ENCODE peak calls at places on chromosomes 13 and 19, in six cellular contexts. W is kidney, B is BJ, C is PC-3, O is H1, H is transverse colon. S is an unnamed sample.
A peak's percentile ranks its signal among the peaks of the same experiment; 100 is the strongest.

GRCh38 chr19:51727349-51727880 is 3.6 kb upstream of the HAS1 start:
- DNase-seq in O (no peak), W (no peak), H (no peak), B (no peak), C (peak; percentile 75), S (no peak)

GRCh38 chr13:79990048-79990447 is 350.9 kb downstream of the SPRY2 start:
- DNase-seq in W (no peak), O (no peak), H (no peak), C (no peak), B (no peak), S (no peak)

GRCh38 chr19:19385900-19386339 is 19.6 kb upstream of the GATAD2A start:
- DNase-seq in B (no peak), C (no peak), W (peak; percentile 91), H (no peak), O (peak; percentile 74), S (no peak)

GRCh38 chr13:33100876-33101275 is 84.7 kb downstream of the KL start:
- DNase-seq in H (no peak), B (no peak), C (no peak), O (no peak), W (no peak), S (no peak)

GRCh38 chr19:39351537-39352037 is 9.4 kb downstream of the SAMD4B start:
- DNase-seq in B (no peak), O (no peak), W (no peak), C (no peak), H (no peak), S (no peak)

GRCh38 chr19:45729774-45730388 is 815 bp downstream of the FBXO46 start:
- DNase-seq in W (no peak), O (peak; percentile 51), B (no peak), C (no peak), H (peak; percentile 29), S (no peak)

GRCh38 chr13:112204881-112205327 is 138.0 kb downstream of the SOX1 start:
- DNase-seq in C (no peak), W (no peak), H (no peak), O (peak; percentile 69), B (no peak), S (no peak)

GRCh38 chr19:46786236-46787039 is 2.0 kb downstream of the SLC1A5 start:
- DNase-seq in W (peak; percentile 90), H (peak; percentile 79), O (peak; percentile 61), B (peak; percentile 67), C (peak; percentile 66), S (no peak)

GRCh38 chr13:23615677-23616076 is 45.5 kb downstream of the TNFRSF19 start:
- DNase-seq in H (no peak), O (no peak), W (no peak), C (no peak), B (no peak), S (peak; percentile 93)

GRCh38 chr13:20191311-20191901 is 1.3 kb downstream of the GJB2 start:
- DNase-seq in B (no peak), H (peak; percentile 76), C (peak; percentile 72), O (peak; percentile 55), W (peak; percentile 70), S (no peak)

GRCh38 chr13:38763446-38764381 is 76.8 kb downstream of the FREM2 start:
- DNase-seq in H (no peak), C (peak; percentile 44), W (no peak), O (no peak), B (no peak), S (no peak)

GRCh38 chr13:100627142-100627541 is 38.6 kb upstream of the GGACT start:
- DNase-seq in C (no peak), O (no peak), B (no peak), H (no peak), W (no peak), S (no peak)

GRCh38 chr19:55493052-55493649 is 4.9 kb downstream of the SSC5D start:
- DNase-seq in H (no peak), C (no peak), O (no peak), B (no peak), W (no peak), S (no peak)

GRCh38 chr13:99085846-99086148 is 107.9 kb upstream of the DOCK9 start:
- DNase-seq in W (no peak), O (peak; percentile 66), C (no peak), B (no peak), H (no peak), S (no peak)

GRCh38 chr13:51451467-51452390 is 1.1 kb downstream of the INTS6 start:
- DNase-seq in O (peak; percentile 77), W (peak; percentile 95), C (peak; percentile 50), B (no peak), H (peak; percentile 88), S (no peak)

GRCh38 chr13:74288361-74288911 is 154.2 kb upstream of the KLF12 start:
- DNase-seq in C (no peak), H (peak; percentile 49), W (peak; percentile 59), O (peak; percentile 47), B (no peak), S (no peak)

GRCh38 chr13:39766464-39767167 is 111.2 kb downstream of the COG6 start:
- DNase-seq in W (no peak), O (no peak), H (no peak), B (no peak), C (no peak), S (no peak)

GRCh38 chr13:75771818-75772217 is 135.7 kb downstream of the LMO7 start:
- DNase-seq in W (no peak), C (peak; percentile 80), H (no peak), O (no peak), B (no peak), S (peak; percentile 81)

DNA sequence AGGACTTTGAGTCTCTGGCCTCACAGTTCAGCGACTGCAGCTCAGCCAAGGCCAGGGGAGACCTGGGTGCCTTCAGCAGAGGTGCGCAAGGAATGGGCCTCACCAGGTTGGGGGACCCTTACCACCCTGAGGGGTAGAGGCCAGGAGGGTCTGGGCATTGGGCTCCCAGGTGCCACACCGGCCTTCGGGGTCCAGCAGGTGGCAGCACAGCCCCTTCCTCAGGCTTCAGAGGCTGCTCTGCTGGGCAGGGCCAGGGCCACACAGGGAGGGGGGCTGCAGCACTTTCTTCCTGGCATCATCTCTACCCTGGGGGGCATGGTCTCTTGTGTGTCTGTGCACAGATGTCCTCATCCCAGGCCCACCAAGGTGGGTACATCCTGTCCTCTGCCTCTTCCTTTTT is 12.9 kb downstream of the PIN1 start:
- DNase-seq in O (peak; percentile 83), H (no peak), B (no peak), W (no peak), C (peak; percentile 49), S (no peak)
- TF ChIP-seq CTCF in O (peak; percentile 83), H (peak; percentile 18), B (peak; percentile 39), W (no peak), C (peak; percentile 85), S (peak; percentile 63)

GRCh38 chr19:18191640-18192062 is 1.4 kb upstream of the MPV17L2 start:
- DNase-seq in H (peak; percentile 22), W (no peak), B (no peak), O (no peak), C (no peak), S (no peak)
- H3K4me3 ChIP-seq in H (peak overlapping the region; percentile 53), W (peak overlapping the region; percentile 79), B (peak overlapping the region; percentile 64), O (no peak overlapping the region), C (peak overlapping the region; percentile 76), S (peak overlapping the region; percentile 63)

GRCh38 chr19:50703915-50704548 is 15.6 kb downstream of the SHANK1 start:
- DNase-seq in O (no peak), C (peak; percentile 51), H (no peak), B (no peak), W (no peak), S (no peak)
- TF ChIP-seq CTCF in O (peak; percentile 82), C (peak; percentile 73), H (no peak), B (no peak), W (no peak), S (peak; percentile 48)

GRCh38 chr13:21233086-21233485 is 56.6 kb downstream of the MRPL57 start:
- DNase-seq in W (no peak), H (no peak), C (no peak), O (no peak), B (no peak), S (no peak)
- H3K4me3 ChIP-seq in W (no peak overlapping the region), H (no peak overlapping the region), C (no peak overlapping the region), O (no peak overlapping the region), B (no peak overlapping the region), S (no peak overlapping the region)

DNA sequence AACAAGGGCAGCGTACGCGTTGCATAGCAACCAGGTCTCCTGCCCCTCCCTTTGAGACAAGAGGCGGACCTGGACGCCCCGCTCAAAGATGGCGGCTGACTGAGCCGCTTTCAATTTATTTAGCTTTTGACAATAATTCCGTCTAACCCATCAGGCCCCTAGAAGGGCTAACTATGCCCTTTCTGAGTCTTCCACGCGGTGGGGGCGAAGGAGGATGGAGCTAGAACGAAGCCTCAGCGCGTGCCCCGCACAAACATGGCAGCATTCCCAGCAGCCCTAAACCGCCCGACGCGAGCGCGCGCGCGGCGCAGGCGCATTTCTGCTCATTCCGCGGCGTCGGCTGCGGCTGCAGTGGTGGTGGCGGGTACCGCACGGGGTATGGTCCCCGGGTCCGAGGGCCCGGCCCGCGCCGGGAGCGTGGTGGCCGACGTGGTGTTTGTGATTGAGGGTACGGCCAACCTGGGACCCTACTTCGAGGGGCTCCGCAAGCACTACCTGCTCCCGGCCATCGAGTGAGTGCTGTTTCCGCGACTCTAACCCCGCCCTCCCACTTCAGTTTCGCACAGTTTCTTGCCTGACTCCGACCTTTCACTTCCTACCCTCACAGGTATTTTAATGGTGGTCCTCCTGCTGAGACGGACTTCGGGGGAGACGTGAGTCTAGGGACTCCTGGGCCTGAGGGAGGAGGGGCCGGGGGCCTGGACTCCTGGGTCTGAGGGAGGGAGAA is at the start of gene MED25:
- DNase-seq in C (peak; percentile 85), O (peak; percentile 95), H (peak; percentile 87), W (peak; percentile 95), B (peak; percentile 46), S (peak; percentile 50)
- TF ChIP-seq CTCF in C (no peak), O (no peak), H (peak; percentile 48), W (peak; percentile 29), B (peak; percentile 23), S (no peak)

DNA sequence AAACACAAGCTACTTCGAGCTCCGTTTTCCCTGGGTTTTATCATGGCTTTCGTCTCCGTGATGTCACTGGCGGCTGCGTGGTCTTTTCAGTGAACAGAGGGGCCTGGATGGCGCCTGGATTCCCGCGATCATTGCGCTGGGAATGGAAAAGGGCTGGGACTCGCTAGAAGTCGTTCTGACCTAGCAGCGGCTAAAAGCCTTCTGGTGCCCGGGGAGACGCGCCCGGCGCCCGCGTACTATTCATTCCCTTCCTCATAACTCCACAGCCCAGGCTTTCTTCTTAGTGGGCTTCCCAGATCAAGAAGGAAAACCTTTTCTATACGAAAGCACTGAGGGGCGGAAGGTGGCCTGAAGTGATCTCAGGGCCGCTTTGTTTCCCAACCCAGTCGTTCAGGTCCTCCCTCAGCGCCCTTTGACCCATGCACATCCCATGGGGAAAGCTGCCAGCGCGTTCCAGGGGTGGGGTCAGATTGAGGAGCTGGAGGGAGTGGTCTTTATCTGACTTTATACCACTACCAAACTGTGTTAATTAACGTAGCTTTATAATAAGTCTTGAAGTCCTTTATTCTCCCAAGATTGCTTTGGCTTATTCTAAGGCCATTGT is 96.6 kb downstream of the ELF1 start:
- DNase-seq in H (peak; percentile 61), W (no peak), O (peak; percentile 49), C (no peak), B (no peak), S (no peak)
- H3K4me3 ChIP-seq in H (no peak overlapping the region), W (no peak overlapping the region), O (no peak overlapping the region), C (no peak overlapping the region), B (no peak overlapping the region), S (no peak overlapping the region)

GRCh38 chr19:32091196-32091595 is 254.2 kb upstream of the ZNF507 start:
- DNase-seq in W (no peak), O (no peak), B (no peak), C (no peak), H (no peak), S (no peak)
- TF ChIP-seq CTCF in W (no peak), O (no peak), B (no peak), C (no peak), H (no peak), S (no peak)

GRCh38 chr13:27617801-27618411 is 2.4 kb downstream of the LNX2 start:
- DNase-seq in C (peak; percentile 54), H (no peak), W (no peak), B (no peak), O (no peak), S (no peak)
- H3K4me3 ChIP-seq in C (peak overlapping the region; percentile 94), H (peak overlapping the region; percentile 96), W (peak overlapping the region; percentile 69), B (no peak overlapping the region), O (no peak overlapping the region), S (no peak overlapping the region)